ENCODE peak calls at places on chromosomes 13 and 19, in five cellular contexts. H, Q, I, R and N are unnamed samples.

GRCh38 chr13:50131998-50132936 is 117.0 kb downstream of the KCNRG start:
- DNase-seq in H (no peak), Q (no peak), I (peak), R (no peak), N (no peak)

GRCh38 chr19:579111-579841 is 6.9 kb downstream of the BSG start:
- DNase-seq in H (no peak), Q (no peak), I (no peak), R (no peak), N (no peak)

GRCh38 chr19:10389863-10390262 is 9.5 kb upstream of the TYK2 start:
- DNase-seq in H (no peak), Q (no peak), I (peak), R (no peak), N (no peak)

GRCh38 chr13:24251525-24251924 is 57.9 kb upstream of the C1QTNF9 start:
- DNase-seq in H (no peak), Q (peak), I (peak), R (no peak), N (no peak)

GRCh38 chr19:13031917-13032623 is 36.8 kb downstream of the NFIX start:
- DNase-seq in H (no peak), Q (no peak), I (no peak), R (peak), N (no peak)

GRCh38 chr19:44587863-44588752 is 25.3 kb upstream of the IGSF23 start:
- DNase-seq in H (peak), Q (no peak), I (peak), R (no peak), N (peak)

GRCh38 chr19:48618916-48619691 is at the start of the genes RPL18 and SPHK2:
- DNase-seq in H (peak), Q (peak), I (peak), R (peak), N (peak)

GRCh38 chr19:34220472-34221063 is 33.8 kb upstream of the GARRE1 start:
- DNase-seq in H (peak), Q (peak), I (peak), R (peak), N (peak)

GRCh38 chr19:41934849-41935374 is 6.7 kb upstream of the ERFL start:
- DNase-seq in H (peak), Q (peak), I (peak), R (peak), N (peak)

GRCh38 chr19:40139533-40140287 is 49.0 kb upstream of the ZNF780A start:
- DNase-seq in H (peak), Q (no peak), I (peak), R (peak), N (peak)

GRCh38 chr13:110445183-110445582 is 116.3 kb downstream of the RAB20 start:
- DNase-seq in H (no peak), Q (no peak), I (no peak), R (no peak), N (no peak)